ENCODE peak calls at places on chromosomes 7 and 10, in four cellular contexts. R, X, Y and N are unnamed samples.

GRCh38 chr10:78899996-78900714 is 168.6 kb upstream of the ZMIZ1 start:
- DNase-seq in Y (peak; percentile 3), R (no peak), X (no peak), N (no peak)

GRCh38 chr7:5077740-5078139 is 32.1 kb downstream of the RBAK start:
- DNase-seq in Y (no peak), X (no peak), R (no peak), N (no peak)

GRCh38 chr7:44391746-44392617 is 66.6 kb upstream of the CAMK2B start:
- DNase-seq in R (no peak), X (no peak), Y (no peak), N (no peak)

GRCh38 chr7:137933270-137934017 is 68.4 kb downstream of the CREB3L2 start:
- DNase-seq in X (no peak), R (no peak), Y (no peak), N (no peak)

GRCh38 chr10:11891776-11892486 is 68.8 kb downstream of the PROSER2 start:
- DNase-seq in R (no peak), Y (no peak), X (no peak), N (no peak)

GRCh38 chr10:51176976-51177690 is 102.8 kb downstream of the PRKG1 start:
- DNase-seq in R (peak; percentile 63), X (no peak), Y (no peak), N (no peak)

GRCh38 chr7:16675277-16675676 is 29.3 kb downstream of the BZW2 start:
- DNase-seq in X (no peak), Y (no peak), R (no peak), N (no peak)

GRCh38 chr10:116655573-116655972 is 34.8 kb downstream of the PNLIPRP2 start:
- DNase-seq in X (no peak), R (no peak), Y (no peak), N (no peak)

GRCh38 chr10:102632394-102633062 is 11.8 kb upstream of the TRIM8 start:
- DNase-seq in X (no peak), R (no peak), Y (no peak), N (no peak)

GRCh38 chr7:101559586-101559985 is 69.5 kb downstream of the MYL10 start:
- DNase-seq in X (no peak), R (no peak), Y (no peak), N (no peak)

GRCh38 chr10:122374859-122375721 is 582 bp downstream of the PLEKHA1 start:
- DNase-seq in R (no peak), Y (peak; percentile 58), X (no peak), N (peak; percentile 59)

DNA sequence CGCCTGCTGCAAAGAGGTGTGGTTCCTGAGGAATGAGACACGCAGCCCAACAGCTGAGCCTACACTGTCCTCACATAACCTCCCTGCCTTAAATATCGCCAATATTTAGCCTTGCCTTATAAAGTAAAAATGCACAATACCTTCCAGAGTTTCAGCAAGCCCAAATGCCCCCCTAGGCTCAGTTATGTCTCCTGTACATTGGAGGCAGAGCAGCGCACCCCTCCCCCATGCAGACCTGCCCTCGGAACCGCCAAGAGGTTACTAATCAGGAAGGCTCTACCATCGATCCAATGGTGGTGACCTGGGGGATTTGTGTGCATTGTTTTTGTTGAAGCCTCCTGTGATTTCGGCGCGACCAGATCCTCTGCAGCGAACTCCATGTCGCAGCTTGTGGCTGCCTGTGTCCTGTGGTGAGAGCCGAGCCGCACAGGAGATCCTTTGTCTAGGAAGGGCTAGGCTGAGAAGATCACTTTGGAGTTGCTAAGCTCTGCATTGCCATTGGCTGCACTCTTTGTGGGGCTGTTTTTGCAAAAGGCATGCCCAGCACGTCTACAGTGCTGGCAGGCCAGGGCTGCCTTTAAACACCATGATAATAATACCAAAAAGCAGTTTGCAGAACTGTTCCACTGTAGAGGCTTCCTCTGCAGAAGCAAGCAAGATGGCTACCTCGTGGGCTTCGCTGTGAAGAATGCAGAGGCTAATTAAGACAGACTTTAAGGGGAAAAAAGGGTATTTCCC is 40.1 kb downstream of the TET1 start:
- DNase-seq in Y (peak; percentile 74), R (peak; percentile 58), X (peak; percentile 49), N (peak; percentile 73)
- TF ChIP-seq CTCF in Y (no peak), R (no peak), X (no peak), N (no peak)

GRCh38 chr7:65037740-65038678 is 31.5 kb upstream of the ERV3-1 start:
- DNase-seq in R (peak; percentile 31), X (peak; percentile 23), Y (peak; percentile 86), N (peak; percentile 92)
- TF ChIP-seq CTCF in R (no peak), X (peak; percentile 1), Y (peak; percentile 54), N (peak; percentile 32)

GRCh38 chr7:91151916-91152315 is 112.3 kb upstream of the FZD1 start:
- DNase-seq in R (no peak), X (no peak), Y (no peak), N (no peak)

GRCh38 chr7:91162415-91162814 is 101.8 kb upstream of the FZD1 start:
- DNase-seq in X (no peak), Y (no peak), R (no peak), N (no peak)

GRCh38 chr7:91156326-91156725 is 107.9 kb upstream of the FZD1 start:
- DNase-seq in R (peak; percentile 10), X (no peak), Y (no peak), N (no peak)

GRCh38 chr7:91157579-91158320 is 106.5 kb upstream of the FZD1 start:
- DNase-seq in X (no peak), Y (no peak), R (no peak), N (no peak)
- TF ChIP-seq CTCF in X (no peak), Y (no peak), R (no peak), N (no peak)

DNA sequence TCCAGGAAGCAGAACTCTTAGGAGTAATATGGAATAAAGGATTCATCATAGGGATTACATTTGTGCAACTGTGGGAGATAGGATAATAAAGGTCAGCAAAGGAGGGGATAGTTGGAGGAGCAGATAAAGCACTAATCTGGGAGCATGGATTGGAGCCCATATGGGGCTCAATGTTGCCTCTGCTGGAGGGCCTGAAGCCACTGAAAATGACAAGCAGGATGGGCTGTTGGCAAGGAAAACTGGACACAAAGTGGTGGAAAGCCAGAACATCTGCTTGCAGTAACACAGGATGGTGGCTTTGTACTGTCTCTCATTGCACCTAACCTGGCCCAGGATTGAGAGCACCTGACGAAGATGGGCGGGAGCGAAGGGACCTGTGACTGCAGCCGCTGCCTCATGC is 15.0 kb upstream of the COMMD3 start:
- DNase-seq in X (no peak), R (no peak), Y (no peak), N (no peak)
- TF ChIP-seq CTCF in X (no peak), R (no peak), Y (no peak), N (no peak)

GRCh38 chr7:7317850-7318249 is 135.5 kb downstream of the C1GALT1 start:
- DNase-seq in R (no peak), Y (no peak), X (no peak), N (no peak)
- TF ChIP-seq CTCF in R (no peak), Y (no peak), X (no peak), N (no peak)

DNA sequence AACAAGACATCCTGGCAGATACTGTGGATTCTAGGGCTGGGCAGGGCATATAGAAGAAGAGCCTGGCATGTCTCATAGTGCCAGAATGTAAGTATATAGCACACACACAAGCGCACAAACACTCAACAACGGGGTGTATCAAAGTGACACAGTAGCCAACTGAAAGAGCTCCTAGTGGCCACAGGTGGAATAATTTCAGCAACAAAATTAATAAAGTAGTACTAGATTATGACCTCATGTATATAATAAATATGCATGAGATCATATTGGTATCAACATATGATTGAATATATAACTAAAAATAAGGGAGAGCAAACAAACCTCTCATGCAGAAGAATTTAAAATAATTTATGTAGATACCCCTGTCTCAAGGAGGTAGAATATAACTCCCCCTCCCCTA is 72.4 kb upstream of the CXCL12 start:
- DNase-seq in Y (no peak), X (no peak), R (no peak), N (no peak)
- TF ChIP-seq CTCF in Y (peak; percentile 17), X (no peak), R (no peak), N (peak; percentile 6)

DNA sequence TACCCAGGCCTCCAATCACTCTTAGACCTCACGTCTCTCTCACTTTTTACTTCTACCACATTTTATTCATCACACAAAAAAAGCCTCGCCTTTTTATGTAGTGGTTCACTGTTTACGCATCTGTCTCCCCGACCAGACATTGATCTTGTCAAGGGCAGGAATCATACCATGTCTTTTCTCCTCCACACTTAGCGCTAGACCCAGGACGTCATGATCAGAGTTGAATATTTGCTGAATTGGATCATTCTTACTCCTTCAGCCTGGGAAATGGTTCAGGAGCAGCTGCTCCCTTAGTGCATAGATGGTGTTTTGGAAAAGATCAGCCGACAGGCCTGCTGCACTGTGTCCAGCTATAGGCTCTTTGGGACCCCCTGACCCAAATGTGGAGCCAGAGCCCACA is 249.1 kb upstream of the TMEM72 start:
- DNase-seq in X (no peak), R (no peak), Y (no peak), N (no peak)
- TF ChIP-seq CTCF in X (no peak), R (no peak), Y (no peak), N (no peak)

DNA sequence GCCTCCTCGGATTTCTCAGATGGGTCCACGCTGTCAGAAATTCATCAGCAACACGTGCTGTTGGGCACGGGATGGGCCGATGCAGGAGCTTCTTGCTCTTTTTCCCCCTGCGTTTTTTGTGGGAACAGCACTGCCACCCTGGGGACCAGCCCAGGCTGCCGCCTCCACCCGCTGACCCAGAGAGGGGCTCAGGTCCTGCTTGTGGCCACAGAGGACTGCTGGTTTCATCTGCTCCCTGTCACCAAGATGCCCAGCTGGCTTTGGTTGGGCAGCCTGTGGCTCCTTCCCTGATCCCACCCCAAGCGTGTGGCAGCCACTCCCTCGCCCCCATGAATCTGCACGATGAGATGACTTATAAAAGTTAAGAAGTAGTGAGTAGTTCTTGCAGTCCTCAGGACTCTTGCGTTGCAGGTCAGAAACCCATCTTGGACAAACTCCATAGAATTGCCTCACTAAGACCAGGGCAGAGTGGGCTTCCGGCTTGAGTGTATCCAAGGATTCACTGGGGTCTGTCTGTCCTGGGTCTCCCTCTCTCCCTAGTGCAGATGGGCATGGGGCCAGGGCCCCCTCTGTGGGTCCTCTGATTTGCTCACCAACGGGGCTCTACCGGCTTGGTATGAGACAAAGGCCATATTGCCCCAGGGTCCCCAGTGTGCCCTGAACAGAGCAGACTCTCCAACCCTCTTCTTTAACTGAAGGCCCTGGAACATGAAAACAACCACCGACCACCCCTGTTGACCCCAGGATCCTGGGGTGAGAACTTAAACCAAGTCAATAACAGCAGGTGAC is 68.0 kb upstream of the CHST15 start:
- DNase-seq in X (no peak), R (no peak), Y (no peak), N (no peak)
- TF ChIP-seq CTCF in X (no peak), R (no peak), Y (no peak), N (no peak)